ENCODE peak calls at places on chromosome 5, in four cellular contexts. One of them, this sample, is unnamed.

GRCh38 chr5:138685052-138685755 is 68.0 kb upstream of the CTNNA1 start:
- DNase-seq in IMR-90: no peak
- DNase-seq in right lobe of liver: no peak
- DNase-seq in AG04449: no peak
- DNase-seq in this sample: no peak

GRCh38 chr5:68251386-68251785 is 35.8 kb downstream of the PIK3R1 start:
- DNase-seq in IMR-90: peak
- DNase-seq in right lobe of liver: peak
- DNase-seq in AG04449: no peak
- DNase-seq in this sample: peak

GRCh38 chr5:124735169-124735858 is 11.1 kb downstream of the ZNF608 start:
- DNase-seq in IMR-90: no peak
- DNase-seq in right lobe of liver: no peak
- DNase-seq in AG04449: no peak
- DNase-seq in this sample: peak

GRCh38 chr5:159928122-159928960 is 12.1 kb downstream of the ADRA1B start:
- DNase-seq in IMR-90: peak
- DNase-seq in right lobe of liver: no peak
- DNase-seq in AG04449: no peak
- DNase-seq in this sample: peak

GRCh38 chr5:61186634-61187033 is 24.4 kb upstream of the SMIM15 start:
- DNase-seq in IMR-90: no peak
- DNase-seq in right lobe of liver: no peak
- DNase-seq in AG04449: no peak
- DNase-seq in this sample: no peak

GRCh38 chr5:138159666-138160065 is 18.8 kb downstream of the BRD8 start:
- DNase-seq in IMR-90: no peak
- DNase-seq in right lobe of liver: no peak
- DNase-seq in AG04449: no peak
- DNase-seq in this sample: no peak

GRCh38 chr5:159458217-159458711 is 128.0 kb upstream of the IL12B start:
- DNase-seq in IMR-90: no peak
- DNase-seq in right lobe of liver: no peak
- DNase-seq in AG04449: no peak
- DNase-seq in this sample: no peak

GRCh38 chr5:134590992-134591659 is 41.5 kb downstream of the SAR1B start:
- DNase-seq in IMR-90: no peak
- DNase-seq in right lobe of liver: no peak
- DNase-seq in AG04449: no peak
- DNase-seq in this sample: no peak

GRCh38 chr5:160363122-160363521 is 7.3 kb downstream of the C1QTNF2 start:
- DNase-seq in IMR-90: no peak
- DNase-seq in right lobe of liver: no peak
- DNase-seq in AG04449: no peak
- DNase-seq in this sample: no peak

GRCh38 chr5:169942181-169942580 is 38.1 kb downstream of the INSYN2B start:
- DNase-seq in IMR-90: no peak
- DNase-seq in right lobe of liver: no peak
- DNase-seq in AG04449: peak
- DNase-seq in this sample: peak

GRCh38 chr5:4229866-4230265 is 634.2 kb downstream of the IRX1 start:
- DNase-seq in IMR-90: no peak
- DNase-seq in right lobe of liver: no peak
- DNase-seq in AG04449: no peak
- DNase-seq in this sample: no peak

GRCh38 chr5:38149815-38150195 is 108.6 kb upstream of the EGFLAM start:
- DNase-seq in IMR-90: no peak
- DNase-seq in right lobe of liver: no peak
- DNase-seq in AG04449: no peak
- DNase-seq in this sample: no peak

GRCh38 chr5:93607367-93608258 is 24.6 kb downstream of the NR2F1 start:
- DNase-seq in IMR-90: peak
- DNase-seq in right lobe of liver: peak
- DNase-seq in AG04449: no peak
- DNase-seq in this sample: peak

GRCh38 chr5:162128117-162128516 is 60.5 kb downstream of the GABRG2 start:
- DNase-seq in IMR-90: no peak
- DNase-seq in right lobe of liver: no peak
- DNase-seq in AG04449: no peak
- DNase-seq in this sample: no peak

GRCh38 chr5:74865293-74865798 is 841 bp downstream of the FAM169A start:
- DNase-seq in IMR-90: no peak
- DNase-seq in right lobe of liver: no peak
- DNase-seq in AG04449: no peak
- DNase-seq in this sample: no peak

GRCh38 chr5:74865799-74866652 is at the start of gene FAM169A:
- DNase-seq in IMR-90: peak
- DNase-seq in right lobe of liver: peak
- DNase-seq in AG04449: no peak
- DNase-seq in this sample: peak

GRCh38 chr5:74864823-74865222 is 1.4 kb downstream of the FAM169A start:
- DNase-seq in IMR-90: no peak
- DNase-seq in right lobe of liver: no peak
- DNase-seq in AG04449: no peak
- DNase-seq in this sample: peak

GRCh38 chr5:74863726-74864125 is 2.5 kb downstream of the FAM169A start:
- DNase-seq in IMR-90: no peak
- DNase-seq in right lobe of liver: no peak
- DNase-seq in AG04449: no peak
- DNase-seq in this sample: no peak

GRCh38 chr5:74862221-74862620 is 4.0 kb downstream of the FAM169A start:
- DNase-seq in IMR-90: no peak
- DNase-seq in right lobe of liver: no peak
- DNase-seq in AG04449: no peak
- DNase-seq in this sample: no peak
- H3K4me3 ChIP-seq in IMR-90: no peak
- H3K4me3 ChIP-seq in right lobe of liver: no peak
- H3K4me3 ChIP-seq in AG04449: no peak
- H3K4me3 ChIP-seq in this sample: no peak

GRCh38 chr5:65556718-65557117 is 6.2 kb downstream of the CENPK start:
- DNase-seq in IMR-90: no peak
- DNase-seq in right lobe of liver: no peak
- DNase-seq in AG04449: no peak
- DNase-seq in this sample: no peak

GRCh38 chr5:65556181-65556580 is 6.8 kb downstream of the CENPK start:
- DNase-seq in IMR-90: no peak
- DNase-seq in right lobe of liver: no peak
- DNase-seq in AG04449: no peak
- DNase-seq in this sample: no peak

GRCh38 chr5:65553941-65554340 is 9.0 kb downstream of the CENPK start:
- DNase-seq in IMR-90: no peak
- DNase-seq in right lobe of liver: no peak
- DNase-seq in AG04449: no peak
- DNase-seq in this sample: no peak

GRCh38 chr5:65555266-65555665 is 7.7 kb downstream of the CENPK start:
- DNase-seq in IMR-90: peak
- DNase-seq in right lobe of liver: no peak
- DNase-seq in AG04449: no peak
- DNase-seq in this sample: no peak
- H3K4me3 ChIP-seq in IMR-90: no peak
- H3K4me3 ChIP-seq in right lobe of liver: no peak
- H3K4me3 ChIP-seq in AG04449: no peak
- H3K4me3 ChIP-seq in this sample: no peak

GRCh38 chr5:95709967-95710650 is 21.0 kb upstream of the RHOBTB3 start:
- DNase-seq in IMR-90: no peak
- DNase-seq in right lobe of liver: no peak
- DNase-seq in AG04449: no peak
- DNase-seq in this sample: no peak
- H3K4me3 ChIP-seq in IMR-90: no peak
- H3K4me3 ChIP-seq in right lobe of liver: no peak
- H3K4me3 ChIP-seq in AG04449: no peak
- H3K4me3 ChIP-seq in this sample: no peak

DNA sequence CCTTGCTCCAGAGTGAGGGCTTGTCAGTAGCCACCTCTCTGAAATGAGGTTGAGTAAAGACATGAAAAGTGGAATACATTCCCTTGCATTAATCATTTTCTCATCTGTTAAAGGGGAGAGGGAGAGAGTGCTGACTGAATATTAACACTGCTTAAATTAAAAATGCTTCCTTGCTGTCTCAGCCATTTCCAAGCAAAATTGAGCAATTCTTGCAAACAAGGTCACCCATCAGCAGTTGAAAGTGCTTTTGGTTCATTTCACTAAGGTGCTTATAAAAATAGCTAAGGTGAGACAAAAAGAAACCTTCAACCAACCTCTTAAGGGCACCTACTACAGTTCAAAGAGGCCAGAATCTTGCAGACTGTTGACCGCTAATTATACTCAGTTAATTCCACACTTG is 102.9 kb downstream of the CMYA5 start:
- DNase-seq in IMR-90: no peak
- DNase-seq in right lobe of liver: no peak
- DNase-seq in AG04449: no peak
- DNase-seq in this sample: no peak
- H3K4me3 ChIP-seq in IMR-90: no peak
- H3K4me3 ChIP-seq in right lobe of liver: no peak
- H3K4me3 ChIP-seq in AG04449: no peak
- H3K4me3 ChIP-seq in this sample: no peak

DNA sequence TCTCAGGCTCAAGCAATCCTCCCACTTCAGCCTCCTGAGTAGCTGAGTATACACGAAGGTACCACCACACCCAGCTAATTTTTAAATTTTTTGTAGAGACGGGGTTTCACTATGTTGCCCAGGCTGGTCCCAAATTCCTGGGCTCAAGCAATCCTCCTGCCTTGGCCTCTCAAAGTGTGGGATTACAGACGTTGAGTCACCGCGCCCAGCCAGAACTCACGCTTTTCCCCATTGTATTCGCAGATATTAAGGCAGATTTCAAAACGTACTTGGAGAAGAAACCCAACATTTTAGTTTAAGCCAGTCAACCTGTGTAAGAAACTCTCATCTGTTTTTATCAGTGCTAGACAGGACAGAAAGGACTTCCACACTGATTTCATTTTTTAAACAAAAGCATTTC is 26.6 kb downstream of the COL23A1 start:
- DNase-seq in IMR-90: no peak
- DNase-seq in right lobe of liver: no peak
- DNase-seq in AG04449: no peak
- DNase-seq in this sample: no peak
- H3K4me3 ChIP-seq in IMR-90: no peak
- H3K4me3 ChIP-seq in right lobe of liver: no peak
- H3K4me3 ChIP-seq in AG04449: no peak
- H3K4me3 ChIP-seq in this sample: no peak

GRCh38 chr5:73960023-73960422 is 334.0 kb downstream of the ARHGEF28 start:
- DNase-seq in IMR-90: no peak
- DNase-seq in right lobe of liver: no peak
- DNase-seq in AG04449: no peak
- DNase-seq in this sample: no peak

GRCh38 chr5:73958037-73958436 is 332.0 kb downstream of the ARHGEF28 start:
- DNase-seq in IMR-90: no peak
- DNase-seq in right lobe of liver: no peak
- DNase-seq in AG04449: no peak
- DNase-seq in this sample: no peak

GRCh38 chr5:73957397-73958001 is 331.5 kb downstream of the ARHGEF28 start:
- DNase-seq in IMR-90: peak
- DNase-seq in right lobe of liver: no peak
- DNase-seq in AG04449: no peak
- DNase-seq in this sample: no peak

GRCh38 chr5:73963021-73963420 is 337.0 kb downstream of the ARHGEF28 start:
- DNase-seq in IMR-90: no peak
- DNase-seq in right lobe of liver: no peak
- DNase-seq in AG04449: peak
- DNase-seq in this sample: no peak

GRCh38 chr5:73960426-73960825 is 334.4 kb downstream of the ARHGEF28 start:
- DNase-seq in IMR-90: no peak
- DNase-seq in right lobe of liver: no peak
- DNase-seq in AG04449: no peak
- DNase-seq in this sample: no peak
- H3K4me3 ChIP-seq in IMR-90: no peak
- H3K4me3 ChIP-seq in right lobe of liver: no peak
- H3K4me3 ChIP-seq in AG04449: no peak
- H3K4me3 ChIP-seq in this sample: no peak

This sample was measured in foreskin fibroblast.